ENCODE peak calls at places on chromosomes 13 and 19, in seven cellular contexts. One of them, this sample, is unnamed.

GRCh38 chr19:34241513-34242337 is 12.6 kb upstream of the GARRE1 start:
- DNase-seq in activated CD8-positive, alpha-beta T cell treated with anti-CD3 and anti-CD28 coated beads, Interleukin-2, amount 10 ng/mL, durations not matched to agents 7 days and 5 days: peak
- DNase-seq in dermis blood vessel endothelial cell: peak
- DNase-seq in stimulated activated effector memory CD8-positive, alpha-beta T cell treated with anti-CD3 and anti-CD28 coated beads, Interleukin-12 subunit alpha, Interleukin-12 subunit beta, amount 100 ng/mL, for 72 hours: no peak
- DNase-seq in amygdala: no peak
- DNase-seq in body of pancreas: peak
- DNase-seq in fibroblast of lung: no peak
- DNase-seq in this sample: no peak

GRCh38 chr19:862529-863304 is 3.3 kb downstream of the CFD start:
- DNase-seq in activated CD8-positive, alpha-beta T cell treated with anti-CD3 and anti-CD28 coated beads, Interleukin-2, amount 10 ng/mL, durations not matched to agents 7 days and 5 days: peak
- DNase-seq in dermis blood vessel endothelial cell: peak
- DNase-seq in amygdala: no peak
- DNase-seq in fibroblast of lung: peak
- DNase-seq in stimulated activated effector memory CD8-positive, alpha-beta T cell treated with anti-CD3 and anti-CD28 coated beads, Interleukin-12 subunit alpha, Interleukin-12 subunit beta, amount 100 ng/mL, for 72 hours: peak
- DNase-seq in body of pancreas: peak
- DNase-seq in this sample: peak

GRCh38 chr19:4697304-4697703 is 26.3 kb downstream of the DPP9 start:
- DNase-seq in stimulated activated effector memory CD8-positive, alpha-beta T cell treated with anti-CD3 and anti-CD28 coated beads, Interleukin-12 subunit alpha, Interleukin-12 subunit beta, amount 100 ng/mL, for 72 hours: no peak
- DNase-seq in amygdala: no peak
- DNase-seq in activated CD8-positive, alpha-beta T cell treated with anti-CD3 and anti-CD28 coated beads, Interleukin-2, amount 10 ng/mL, durations not matched to agents 7 days and 5 days: no peak
- DNase-seq in body of pancreas: no peak
- DNase-seq in dermis blood vessel endothelial cell: no peak
- DNase-seq in fibroblast of lung: no peak
- DNase-seq in this sample: no peak

GRCh38 chr19:8335343-8336071 is 7.6 kb downstream of the KANK3 start:
- DNase-seq in dermis blood vessel endothelial cell: no peak
- DNase-seq in stimulated activated effector memory CD8-positive, alpha-beta T cell treated with anti-CD3 and anti-CD28 coated beads, Interleukin-12 subunit alpha, Interleukin-12 subunit beta, amount 100 ng/mL, for 72 hours: no peak
- DNase-seq in amygdala: no peak
- DNase-seq in activated CD8-positive, alpha-beta T cell treated with anti-CD3 and anti-CD28 coated beads, Interleukin-2, amount 10 ng/mL, durations not matched to agents 7 days and 5 days: peak
- DNase-seq in body of pancreas: no peak
- DNase-seq in fibroblast of lung: no peak
- DNase-seq in this sample: no peak

GRCh38 chr13:25982908-25983307 is 68.9 kb downstream of the SHISA2 start:
- DNase-seq in stimulated activated effector memory CD8-positive, alpha-beta T cell treated with anti-CD3 and anti-CD28 coated beads, Interleukin-12 subunit alpha, Interleukin-12 subunit beta, amount 100 ng/mL, for 72 hours: no peak
- DNase-seq in dermis blood vessel endothelial cell: peak
- DNase-seq in fibroblast of lung: no peak
- DNase-seq in amygdala: no peak
- DNase-seq in activated CD8-positive, alpha-beta T cell treated with anti-CD3 and anti-CD28 coated beads, Interleukin-2, amount 10 ng/mL, durations not matched to agents 7 days and 5 days: no peak
- DNase-seq in body of pancreas: no peak
- DNase-seq in this sample: no peak

GRCh38 chr13:65593298-65593874 is 1636.8 kb downstream of the PCDH9 start:
- DNase-seq in amygdala: no peak
- DNase-seq in activated CD8-positive, alpha-beta T cell treated with anti-CD3 and anti-CD28 coated beads, Interleukin-2, amount 10 ng/mL, durations not matched to agents 7 days and 5 days: no peak
- DNase-seq in dermis blood vessel endothelial cell: no peak
- DNase-seq in fibroblast of lung: no peak
- DNase-seq in stimulated activated effector memory CD8-positive, alpha-beta T cell treated with anti-CD3 and anti-CD28 coated beads, Interleukin-12 subunit alpha, Interleukin-12 subunit beta, amount 100 ng/mL, for 72 hours: no peak
- DNase-seq in body of pancreas: no peak
- DNase-seq in this sample: no peak

GRCh38 chr19:17469371-17470203 is 737 bp upstream of the SLC27A1 start:
- DNase-seq in fibroblast of lung: peak
- DNase-seq in stimulated activated effector memory CD8-positive, alpha-beta T cell treated with anti-CD3 and anti-CD28 coated beads, Interleukin-12 subunit alpha, Interleukin-12 subunit beta, amount 100 ng/mL, for 72 hours: peak
- DNase-seq in body of pancreas: peak
- DNase-seq in dermis blood vessel endothelial cell: peak
- DNase-seq in amygdala: peak
- DNase-seq in activated CD8-positive, alpha-beta T cell treated with anti-CD3 and anti-CD28 coated beads, Interleukin-2, amount 10 ng/mL, durations not matched to agents 7 days and 5 days: peak
- DNase-seq in this sample: peak

GRCh38 chr19:4108767-4109625 is 14.9 kb downstream of the MAP2K2 start:
- DNase-seq in stimulated activated effector memory CD8-positive, alpha-beta T cell treated with anti-CD3 and anti-CD28 coated beads, Interleukin-12 subunit alpha, Interleukin-12 subunit beta, amount 100 ng/mL, for 72 hours: peak
- DNase-seq in activated CD8-positive, alpha-beta T cell treated with anti-CD3 and anti-CD28 coated beads, Interleukin-2, amount 10 ng/mL, durations not matched to agents 7 days and 5 days: peak
- DNase-seq in amygdala: no peak
- DNase-seq in dermis blood vessel endothelial cell: no peak
- DNase-seq in fibroblast of lung: no peak
- DNase-seq in body of pancreas: peak
- DNase-seq in this sample: peak

GRCh38 chr19:40280608-40281221 is 4.4 kb downstream of the AKT2 start:
- DNase-seq in amygdala: peak
- DNase-seq in stimulated activated effector memory CD8-positive, alpha-beta T cell treated with anti-CD3 and anti-CD28 coated beads, Interleukin-12 subunit alpha, Interleukin-12 subunit beta, amount 100 ng/mL, for 72 hours: no peak
- DNase-seq in fibroblast of lung: no peak
- DNase-seq in dermis blood vessel endothelial cell: no peak
- DNase-seq in activated CD8-positive, alpha-beta T cell treated with anti-CD3 and anti-CD28 coated beads, Interleukin-2, amount 10 ng/mL, durations not matched to agents 7 days and 5 days: no peak
- DNase-seq in body of pancreas: peak
- DNase-seq in this sample: no peak

GRCh38 chr13:104057851-104058250 is 991.6 kb upstream of the SLC10A2 start:
- DNase-seq in stimulated activated effector memory CD8-positive, alpha-beta T cell treated with anti-CD3 and anti-CD28 coated beads, Interleukin-12 subunit alpha, Interleukin-12 subunit beta, amount 100 ng/mL, for 72 hours: no peak
- DNase-seq in activated CD8-positive, alpha-beta T cell treated with anti-CD3 and anti-CD28 coated beads, Interleukin-2, amount 10 ng/mL, durations not matched to agents 7 days and 5 days: no peak
- DNase-seq in body of pancreas: no peak
- DNase-seq in dermis blood vessel endothelial cell: peak
- DNase-seq in amygdala: no peak
- DNase-seq in fibroblast of lung: peak
- DNase-seq in this sample: no peak

GRCh38 chr19:33194884-33195710 is 967 bp downstream of the LRP3 start:
- DNase-seq in amygdala: no peak
- DNase-seq in stimulated activated effector memory CD8-positive, alpha-beta T cell treated with anti-CD3 and anti-CD28 coated beads, Interleukin-12 subunit alpha, Interleukin-12 subunit beta, amount 100 ng/mL, for 72 hours: no peak
- DNase-seq in body of pancreas: peak
- DNase-seq in dermis blood vessel endothelial cell: peak
- DNase-seq in activated CD8-positive, alpha-beta T cell treated with anti-CD3 and anti-CD28 coated beads, Interleukin-2, amount 10 ng/mL, durations not matched to agents 7 days and 5 days: no peak
- DNase-seq in fibroblast of lung: peak
- DNase-seq in this sample: no peak

GRCh38 chr13:91576590-91576989 is 178.2 kb downstream of the GPC5 start:
- DNase-seq in stimulated activated effector memory CD8-positive, alpha-beta T cell treated with anti-CD3 and anti-CD28 coated beads, Interleukin-12 subunit alpha, Interleukin-12 subunit beta, amount 100 ng/mL, for 72 hours: no peak
- DNase-seq in activated CD8-positive, alpha-beta T cell treated with anti-CD3 and anti-CD28 coated beads, Interleukin-2, amount 10 ng/mL, durations not matched to agents 7 days and 5 days: no peak
- DNase-seq in dermis blood vessel endothelial cell: no peak
- DNase-seq in amygdala: no peak
- DNase-seq in fibroblast of lung: no peak
- DNase-seq in body of pancreas: no peak
- DNase-seq in this sample: no peak

GRCh38 chr19:30558793-30559192 is 186.6 kb downstream of the ZNF536 start:
- DNase-seq in stimulated activated effector memory CD8-positive, alpha-beta T cell treated with anti-CD3 and anti-CD28 coated beads, Interleukin-12 subunit alpha, Interleukin-12 subunit beta, amount 100 ng/mL, for 72 hours: no peak
- DNase-seq in activated CD8-positive, alpha-beta T cell treated with anti-CD3 and anti-CD28 coated beads, Interleukin-2, amount 10 ng/mL, durations not matched to agents 7 days and 5 days: no peak
- DNase-seq in body of pancreas: no peak
- DNase-seq in dermis blood vessel endothelial cell: no peak
- DNase-seq in fibroblast of lung: no peak
- DNase-seq in amygdala: no peak
- DNase-seq in this sample: no peak

GRCh38 chr13:93967286-93967685 is 512.2 kb downstream of the DCT start:
- DNase-seq in body of pancreas: no peak
- DNase-seq in amygdala: no peak
- DNase-seq in stimulated activated effector memory CD8-positive, alpha-beta T cell treated with anti-CD3 and anti-CD28 coated beads, Interleukin-12 subunit alpha, Interleukin-12 subunit beta, amount 100 ng/mL, for 72 hours: no peak
- DNase-seq in dermis blood vessel endothelial cell: no peak
- DNase-seq in fibroblast of lung: no peak
- DNase-seq in activated CD8-positive, alpha-beta T cell treated with anti-CD3 and anti-CD28 coated beads, Interleukin-2, amount 10 ng/mL, durations not matched to agents 7 days and 5 days: no peak
- DNase-seq in this sample: no peak

GRCh38 chr13:42524487-42525034 is 49.4 kb upstream of the TNFSF11 start:
- DNase-seq in body of pancreas: peak
- DNase-seq in activated CD8-positive, alpha-beta T cell treated with anti-CD3 and anti-CD28 coated beads, Interleukin-2, amount 10 ng/mL, durations not matched to agents 7 days and 5 days: no peak
- DNase-seq in fibroblast of lung: no peak
- DNase-seq in stimulated activated effector memory CD8-positive, alpha-beta T cell treated with anti-CD3 and anti-CD28 coated beads, Interleukin-12 subunit alpha, Interleukin-12 subunit beta, amount 100 ng/mL, for 72 hours: no peak
- DNase-seq in amygdala: no peak
- DNase-seq in dermis blood vessel endothelial cell: no peak
- DNase-seq in this sample: no peak

GRCh38 chr19:38648789-38649304 is 1.4 kb downstream of the ACTN4 start:
- DNase-seq in activated CD8-positive, alpha-beta T cell treated with anti-CD3 and anti-CD28 coated beads, Interleukin-2, amount 10 ng/mL, durations not matched to agents 7 days and 5 days: no peak
- DNase-seq in body of pancreas: no peak
- DNase-seq in dermis blood vessel endothelial cell: peak
- DNase-seq in stimulated activated effector memory CD8-positive, alpha-beta T cell treated with anti-CD3 and anti-CD28 coated beads, Interleukin-12 subunit alpha, Interleukin-12 subunit beta, amount 100 ng/mL, for 72 hours: no peak
- DNase-seq in fibroblast of lung: no peak
- DNase-seq in amygdala: no peak
- DNase-seq in this sample: no peak

GRCh38 chr19:37975596-37976515 is 68.8 kb downstream of the SIPA1L3 start:
- DNase-seq in body of pancreas: no peak
- DNase-seq in stimulated activated effector memory CD8-positive, alpha-beta T cell treated with anti-CD3 and anti-CD28 coated beads, Interleukin-12 subunit alpha, Interleukin-12 subunit beta, amount 100 ng/mL, for 72 hours: no peak
- DNase-seq in amygdala: no peak
- DNase-seq in dermis blood vessel endothelial cell: no peak
- DNase-seq in activated CD8-positive, alpha-beta T cell treated with anti-CD3 and anti-CD28 coated beads, Interleukin-2, amount 10 ng/mL, durations not matched to agents 7 days and 5 days: no peak
- DNase-seq in fibroblast of lung: no peak
- DNase-seq in this sample: no peak

GRCh38 chr13:46327256-46327655 is 59.8 kb downstream of the RUBCNL start:
- DNase-seq in dermis blood vessel endothelial cell: no peak
- DNase-seq in amygdala: no peak
- DNase-seq in fibroblast of lung: no peak
- DNase-seq in body of pancreas: no peak
- DNase-seq in activated CD8-positive, alpha-beta T cell treated with anti-CD3 and anti-CD28 coated beads, Interleukin-2, amount 10 ng/mL, durations not matched to agents 7 days and 5 days: no peak
- DNase-seq in stimulated activated effector memory CD8-positive, alpha-beta T cell treated with anti-CD3 and anti-CD28 coated beads, Interleukin-12 subunit alpha, Interleukin-12 subunit beta, amount 100 ng/mL, for 72 hours: no peak
- DNase-seq in this sample: no peak

GRCh38 chr13:49869514-49869913 is 66.6 kb downstream of the SPRYD7 start:
- DNase-seq in fibroblast of lung: peak
- DNase-seq in amygdala: no peak
- DNase-seq in body of pancreas: peak
- DNase-seq in dermis blood vessel endothelial cell: peak
- DNase-seq in activated CD8-positive, alpha-beta T cell treated with anti-CD3 and anti-CD28 coated beads, Interleukin-2, amount 10 ng/mL, durations not matched to agents 7 days and 5 days: no peak
- DNase-seq in stimulated activated effector memory CD8-positive, alpha-beta T cell treated with anti-CD3 and anti-CD28 coated beads, Interleukin-12 subunit alpha, Interleukin-12 subunit beta, amount 100 ng/mL, for 72 hours: no peak
- DNase-seq in this sample: no peak

GRCh38 chr19:40006273-40006691 is 9.4 kb downstream of the ZNF546 start:
- DNase-seq in dermis blood vessel endothelial cell: peak
- DNase-seq in fibroblast of lung: peak
- DNase-seq in stimulated activated effector memory CD8-positive, alpha-beta T cell treated with anti-CD3 and anti-CD28 coated beads, Interleukin-12 subunit alpha, Interleukin-12 subunit beta, amount 100 ng/mL, for 72 hours: no peak
- DNase-seq in body of pancreas: no peak
- DNase-seq in activated CD8-positive, alpha-beta T cell treated with anti-CD3 and anti-CD28 coated beads, Interleukin-2, amount 10 ng/mL, durations not matched to agents 7 days and 5 days: no peak
- DNase-seq in amygdala: no peak
- DNase-seq in this sample: no peak

GRCh38 chr19:17052439-17052838 is 22.8 kb downstream of the HAUS8 start:
- DNase-seq in activated CD8-positive, alpha-beta T cell treated with anti-CD3 and anti-CD28 coated beads, Interleukin-2, amount 10 ng/mL, durations not matched to agents 7 days and 5 days: peak
- DNase-seq in stimulated activated effector memory CD8-positive, alpha-beta T cell treated with anti-CD3 and anti-CD28 coated beads, Interleukin-12 subunit alpha, Interleukin-12 subunit beta, amount 100 ng/mL, for 72 hours: no peak
- DNase-seq in body of pancreas: peak
- DNase-seq in fibroblast of lung: peak
- DNase-seq in amygdala: peak
- DNase-seq in dermis blood vessel endothelial cell: peak
- DNase-seq in this sample: no peak

GRCh38 chr19:51809787-51810186 is 14.8 kb downstream of the FPR3 start:
- DNase-seq in activated CD8-positive, alpha-beta T cell treated with anti-CD3 and anti-CD28 coated beads, Interleukin-2, amount 10 ng/mL, durations not matched to agents 7 days and 5 days: no peak
- DNase-seq in dermis blood vessel endothelial cell: no peak
- DNase-seq in body of pancreas: no peak
- DNase-seq in amygdala: no peak
- DNase-seq in fibroblast of lung: no peak
- DNase-seq in stimulated activated effector memory CD8-positive, alpha-beta T cell treated with anti-CD3 and anti-CD28 coated beads, Interleukin-12 subunit alpha, Interleukin-12 subunit beta, amount 100 ng/mL, for 72 hours: no peak
- DNase-seq in this sample: no peak

GRCh38 chr13:76993021-76993420 is 1.1 kb downstream of the CLN5 start:
- DNase-seq in body of pancreas: no peak
- DNase-seq in dermis blood vessel endothelial cell: peak
- DNase-seq in stimulated activated effector memory CD8-positive, alpha-beta T cell treated with anti-CD3 and anti-CD28 coated beads, Interleukin-12 subunit alpha, Interleukin-12 subunit beta, amount 100 ng/mL, for 72 hours: no peak
- DNase-seq in amygdala: no peak
- DNase-seq in fibroblast of lung: peak
- DNase-seq in activated CD8-positive, alpha-beta T cell treated with anti-CD3 and anti-CD28 coated beads, Interleukin-2, amount 10 ng/mL, durations not matched to agents 7 days and 5 days: no peak
- DNase-seq in this sample: no peak

GRCh38 chr13:24737042-24737441 is 26.9 kb upstream of the RNF17 start:
- DNase-seq in body of pancreas: no peak
- DNase-seq in amygdala: no peak
- DNase-seq in dermis blood vessel endothelial cell: no peak
- DNase-seq in activated CD8-positive, alpha-beta T cell treated with anti-CD3 and anti-CD28 coated beads, Interleukin-2, amount 10 ng/mL, durations not matched to agents 7 days and 5 days: no peak
- DNase-seq in fibroblast of lung: no peak
- DNase-seq in stimulated activated effector memory CD8-positive, alpha-beta T cell treated with anti-CD3 and anti-CD28 coated beads, Interleukin-12 subunit alpha, Interleukin-12 subunit beta, amount 100 ng/mL, for 72 hours: no peak
- DNase-seq in this sample: no peak

GRCh38 chr13:99288069-99288468 is 19.1 kb downstream of the GPR183 start:
- DNase-seq in fibroblast of lung: peak
- DNase-seq in stimulated activated effector memory CD8-positive, alpha-beta T cell treated with anti-CD3 and anti-CD28 coated beads, Interleukin-12 subunit alpha, Interleukin-12 subunit beta, amount 100 ng/mL, for 72 hours: no peak
- DNase-seq in body of pancreas: no peak
- DNase-seq in amygdala: no peak
- DNase-seq in activated CD8-positive, alpha-beta T cell treated with anti-CD3 and anti-CD28 coated beads, Interleukin-2, amount 10 ng/mL, durations not matched to agents 7 days and 5 days: peak
- DNase-seq in dermis blood vessel endothelial cell: no peak
- DNase-seq in this sample: no peak

GRCh38 chr19:15869109-15869555 is 28.7 kb downstream of the CYP4F2 start:
- DNase-seq in dermis blood vessel endothelial cell: peak
- DNase-seq in activated CD8-positive, alpha-beta T cell treated with anti-CD3 and anti-CD28 coated beads, Interleukin-2, amount 10 ng/mL, durations not matched to agents 7 days and 5 days: peak
- DNase-seq in stimulated activated effector memory CD8-positive, alpha-beta T cell treated with anti-CD3 and anti-CD28 coated beads, Interleukin-12 subunit alpha, Interleukin-12 subunit beta, amount 100 ng/mL, for 72 hours: no peak
- DNase-seq in fibroblast of lung: peak
- DNase-seq in amygdala: peak
- DNase-seq in body of pancreas: peak
- DNase-seq in this sample: no peak

GRCh38 chr13:102261809-102262208 is 140.0 kb downstream of the FGF14 start:
- DNase-seq in amygdala: no peak
- DNase-seq in stimulated activated effector memory CD8-positive, alpha-beta T cell treated with anti-CD3 and anti-CD28 coated beads, Interleukin-12 subunit alpha, Interleukin-12 subunit beta, amount 100 ng/mL, for 72 hours: no peak
- DNase-seq in dermis blood vessel endothelial cell: no peak
- DNase-seq in body of pancreas: no peak
- DNase-seq in fibroblast of lung: no peak
- DNase-seq in activated CD8-positive, alpha-beta T cell treated with anti-CD3 and anti-CD28 coated beads, Interleukin-2, amount 10 ng/mL, durations not matched to agents 7 days and 5 days: no peak
- DNase-seq in this sample: no peak

GRCh38 chr13:112686987-112687386 is 2.9 kb upstream of the ATP11A start:
- DNase-seq in amygdala: no peak
- DNase-seq in body of pancreas: no peak
- DNase-seq in dermis blood vessel endothelial cell: no peak
- DNase-seq in stimulated activated effector memory CD8-positive, alpha-beta T cell treated with anti-CD3 and anti-CD28 coated beads, Interleukin-12 subunit alpha, Interleukin-12 subunit beta, amount 100 ng/mL, for 72 hours: no peak
- DNase-seq in activated CD8-positive, alpha-beta T cell treated with anti-CD3 and anti-CD28 coated beads, Interleukin-2, amount 10 ng/mL, durations not matched to agents 7 days and 5 days: no peak
- DNase-seq in fibroblast of lung: no peak
- DNase-seq in this sample: no peak

GRCh38 chr19:49932041-49932451 is 2.7 kb upstream of the NUP62 start:
- DNase-seq in amygdala: no peak
- DNase-seq in fibroblast of lung: no peak
- DNase-seq in activated CD8-positive, alpha-beta T cell treated with anti-CD3 and anti-CD28 coated beads, Interleukin-2, amount 10 ng/mL, durations not matched to agents 7 days and 5 days: no peak
- DNase-seq in stimulated activated effector memory CD8-positive, alpha-beta T cell treated with anti-CD3 and anti-CD28 coated beads, Interleukin-12 subunit alpha, Interleukin-12 subunit beta, amount 100 ng/mL, for 72 hours: no peak
- DNase-seq in dermis blood vessel endothelial cell: no peak
- DNase-seq in body of pancreas: no peak
- DNase-seq in this sample: no peak

GRCh38 chr13:45352031-45352430 is 11.0 kb upstream of the TPT1 start:
- DNase-seq in amygdala: no peak
- DNase-seq in dermis blood vessel endothelial cell: no peak
- DNase-seq in activated CD8-positive, alpha-beta T cell treated with anti-CD3 and anti-CD28 coated beads, Interleukin-2, amount 10 ng/mL, durations not matched to agents 7 days and 5 days: no peak
- DNase-seq in stimulated activated effector memory CD8-positive, alpha-beta T cell treated with anti-CD3 and anti-CD28 coated beads, Interleukin-12 subunit alpha, Interleukin-12 subunit beta, amount 100 ng/mL, for 72 hours: no peak
- DNase-seq in fibroblast of lung: peak
- DNase-seq in body of pancreas: no peak
- DNase-seq in this sample: no peak

GRCh38 chr19:52336117-52336811 is at the start of gene ZNF610:
- DNase-seq in body of pancreas: peak
- DNase-seq in stimulated activated effector memory CD8-positive, alpha-beta T cell treated with anti-CD3 and anti-CD28 coated beads, Interleukin-12 subunit alpha, Interleukin-12 subunit beta, amount 100 ng/mL, for 72 hours: peak
- DNase-seq in dermis blood vessel endothelial cell: peak
- DNase-seq in fibroblast of lung: peak
- DNase-seq in activated CD8-positive, alpha-beta T cell treated with anti-CD3 and anti-CD28 coated beads, Interleukin-2, amount 10 ng/mL, durations not matched to agents 7 days and 5 days: peak
- DNase-seq in amygdala: peak
- DNase-seq in this sample: peak

GRCh38 chr13:83162493-83162892 is 719.8 kb downstream of the SLITRK1 start:
- DNase-seq in stimulated activated effector memory CD8-positive, alpha-beta T cell treated with anti-CD3 and anti-CD28 coated beads, Interleukin-12 subunit alpha, Interleukin-12 subunit beta, amount 100 ng/mL, for 72 hours: no peak
- DNase-seq in activated CD8-positive, alpha-beta T cell treated with anti-CD3 and anti-CD28 coated beads, Interleukin-2, amount 10 ng/mL, durations not matched to agents 7 days and 5 days: no peak
- DNase-seq in dermis blood vessel endothelial cell: no peak
- DNase-seq in fibroblast of lung: no peak
- DNase-seq in body of pancreas: no peak
- DNase-seq in amygdala: peak
- DNase-seq in this sample: no peak

GRCh38 chr19:13996928-13997636 is 9.0 kb downstream of the RFX1 start:
- DNase-seq in amygdala: no peak
- DNase-seq in stimulated activated effector memory CD8-positive, alpha-beta T cell treated with anti-CD3 and anti-CD28 coated beads, Interleukin-12 subunit alpha, Interleukin-12 subunit beta, amount 100 ng/mL, for 72 hours: no peak
- DNase-seq in body of pancreas: no peak
- DNase-seq in dermis blood vessel endothelial cell: no peak
- DNase-seq in activated CD8-positive, alpha-beta T cell treated with anti-CD3 and anti-CD28 coated beads, Interleukin-2, amount 10 ng/mL, durations not matched to agents 7 days and 5 days: no peak
- DNase-seq in fibroblast of lung: no peak
- DNase-seq in this sample: no peak

GRCh38 chr13:34719060-34719875 is 222.8 kb upstream of the NBEA start:
- DNase-seq in dermis blood vessel endothelial cell: no peak
- DNase-seq in fibroblast of lung: peak
- DNase-seq in stimulated activated effector memory CD8-positive, alpha-beta T cell treated with anti-CD3 and anti-CD28 coated beads, Interleukin-12 subunit alpha, Interleukin-12 subunit beta, amount 100 ng/mL, for 72 hours: no peak
- DNase-seq in amygdala: no peak
- DNase-seq in activated CD8-positive, alpha-beta T cell treated with anti-CD3 and anti-CD28 coated beads, Interleukin-2, amount 10 ng/mL, durations not matched to agents 7 days and 5 days: no peak
- DNase-seq in body of pancreas: no peak
- DNase-seq in this sample: no peak

GRCh38 chr13:87941244-87941643 is 270.1 kb downstream of the SLITRK5 start:
- DNase-seq in amygdala: no peak
- DNase-seq in body of pancreas: no peak
- DNase-seq in activated CD8-positive, alpha-beta T cell treated with anti-CD3 and anti-CD28 coated beads, Interleukin-2, amount 10 ng/mL, durations not matched to agents 7 days and 5 days: no peak
- DNase-seq in dermis blood vessel endothelial cell: no peak
- DNase-seq in fibroblast of lung: peak
- DNase-seq in stimulated activated effector memory CD8-positive, alpha-beta T cell treated with anti-CD3 and anti-CD28 coated beads, Interleukin-12 subunit alpha, Interleukin-12 subunit beta, amount 100 ng/mL, for 72 hours: no peak
- DNase-seq in this sample: no peak